ENCODE peak calls at places on chromosomes 2 and 18, in seven cellular contexts. One of them, this sample, is unnamed.
A peak's percentile ranks its signal among the peaks of the same experiment; 100 is the strongest.

GRCh38 chr18:38427234-38427633 is 861.6 kb upstream of the CELF4 start:
- DNase-seq in heart right ventricle: no peak
- DNase-seq in suprapubic skin: no peak
- DNase-seq in CD8-positive, alpha-beta memory T cell: no peak
- DNase-seq in A549: no peak
- DNase-seq in body of pancreas: peak; percentile 7
- DNase-seq in GM12865: peak; percentile 30
- DNase-seq in this sample: no peak

GRCh38 chr2:168145011-168145410 is 102.4 kb downstream of the STK39 start:
- DNase-seq in A549: no peak
- DNase-seq in body of pancreas: no peak
- DNase-seq in CD8-positive, alpha-beta memory T cell: no peak
- DNase-seq in heart right ventricle: no peak
- DNase-seq in suprapubic skin: no peak
- DNase-seq in GM12865: no peak
- DNase-seq in this sample: no peak

GRCh38 chr18:8890957-8891464 is 185.7 kb downstream of the MTCL1 start:
- DNase-seq in CD8-positive, alpha-beta memory T cell: no peak
- DNase-seq in heart right ventricle: no peak
- DNase-seq in GM12865: no peak
- DNase-seq in A549: peak; percentile 68
- DNase-seq in suprapubic skin: no peak
- DNase-seq in body of pancreas: no peak
- DNase-seq in this sample: no peak

GRCh38 chr2:135164431-135164830 is 112.3 kb downstream of the RAB3GAP1 start:
- DNase-seq in A549: no peak
- DNase-seq in CD8-positive, alpha-beta memory T cell: no peak
- DNase-seq in suprapubic skin: no peak
- DNase-seq in heart right ventricle: no peak
- DNase-seq in GM12865: no peak
- DNase-seq in body of pancreas: no peak
- DNase-seq in this sample: no peak

GRCh38 chr18:59996370-59996966 is 96.7 kb downstream of the PMAIP1 start:
- DNase-seq in A549: peak; percentile 33
- DNase-seq in body of pancreas: peak; percentile 52
- DNase-seq in suprapubic skin: no peak
- DNase-seq in GM12865: peak; percentile 48
- DNase-seq in heart right ventricle: no peak
- DNase-seq in CD8-positive, alpha-beta memory T cell: no peak
- DNase-seq in this sample: no peak

GRCh38 chr2:240300261-240300821 is 135.1 kb upstream of the GPC1 start:
- DNase-seq in suprapubic skin: peak; percentile 47
- DNase-seq in body of pancreas: no peak
- DNase-seq in CD8-positive, alpha-beta memory T cell: no peak
- DNase-seq in GM12865: no peak
- DNase-seq in A549: no peak
- DNase-seq in heart right ventricle: no peak
- DNase-seq in this sample: peak; percentile 46

GRCh38 chr18:25349131-25349925 is 2.6 kb downstream of the ZNF521 start:
- DNase-seq in CD8-positive, alpha-beta memory T cell: no peak
- DNase-seq in A549: no peak
- DNase-seq in body of pancreas: no peak
- DNase-seq in suprapubic skin: peak; percentile 80
- DNase-seq in heart right ventricle: peak; percentile 44
- DNase-seq in GM12865: no peak
- DNase-seq in this sample: no peak

GRCh38 chr2:65193446-65193845 is 34.2 kb upstream of the ACTR2 start:
- DNase-seq in body of pancreas: no peak
- DNase-seq in A549: no peak
- DNase-seq in suprapubic skin: no peak
- DNase-seq in CD8-positive, alpha-beta memory T cell: no peak
- DNase-seq in heart right ventricle: no peak
- DNase-seq in GM12865: no peak
- DNase-seq in this sample: no peak

GRCh38 chr18:564708-565561 is 15.2 kb upstream of the CETN1 start:
- DNase-seq in A549: no peak
- DNase-seq in suprapubic skin: no peak
- DNase-seq in GM12865: no peak
- DNase-seq in body of pancreas: no peak
- DNase-seq in CD8-positive, alpha-beta memory T cell: no peak
- DNase-seq in heart right ventricle: peak; percentile 11
- DNase-seq in this sample: no peak

GRCh38 chr2:152620985-152621384 is 96.3 kb downstream of the PRPF40A start:
- DNase-seq in GM12865: no peak
- DNase-seq in heart right ventricle: no peak
- DNase-seq in CD8-positive, alpha-beta memory T cell: no peak
- DNase-seq in suprapubic skin: no peak
- DNase-seq in A549: no peak
- DNase-seq in body of pancreas: no peak
- DNase-seq in this sample: peak; percentile 16

GRCh38 chr2:218839430-218839829 is 7.8 kb upstream of the PRKAG3 start:
- DNase-seq in heart right ventricle: no peak
- DNase-seq in A549: no peak
- DNase-seq in body of pancreas: no peak
- DNase-seq in CD8-positive, alpha-beta memory T cell: no peak
- DNase-seq in GM12865: no peak
- DNase-seq in suprapubic skin: no peak
- DNase-seq in this sample: peak; percentile 36

GRCh38 chr2:62787381-62787780 is 81.9 kb downstream of the EHBP1 start:
- DNase-seq in GM12865: peak; percentile 41
- DNase-seq in A549: no peak
- DNase-seq in CD8-positive, alpha-beta memory T cell: no peak
- DNase-seq in body of pancreas: no peak
- DNase-seq in heart right ventricle: no peak
- DNase-seq in suprapubic skin: no peak
- DNase-seq in this sample: no peak

GRCh38 chr2:239553376-239554000 is 152.7 kb upstream of the HDAC4 start:
- DNase-seq in CD8-positive, alpha-beta memory T cell: no peak
- DNase-seq in suprapubic skin: no peak
- DNase-seq in body of pancreas: no peak
- DNase-seq in GM12865: no peak
- DNase-seq in A549: no peak
- DNase-seq in heart right ventricle: no peak
- DNase-seq in this sample: no peak

GRCh38 chr2:190320696-190321095 is 1.1 kb upstream of the HIBCH start:
- DNase-seq in heart right ventricle: no peak
- DNase-seq in CD8-positive, alpha-beta memory T cell: no peak
- DNase-seq in GM12865: peak; percentile 73
- DNase-seq in suprapubic skin: no peak
- DNase-seq in body of pancreas: no peak
- DNase-seq in A549: no peak
- DNase-seq in this sample: no peak

GRCh38 chr2:208268553-208268952 is 2.5 kb downstream of the PIKFYVE start:
- DNase-seq in suprapubic skin: no peak
- DNase-seq in GM12865: no peak
- DNase-seq in heart right ventricle: no peak
- DNase-seq in A549: no peak
- DNase-seq in CD8-positive, alpha-beta memory T cell: no peak
- DNase-seq in body of pancreas: no peak
- DNase-seq in this sample: no peak

GRCh38 chr2:8595821-8596600 is 85.8 kb upstream of the ID2 start:
- DNase-seq in GM12865: no peak
- DNase-seq in heart right ventricle: no peak
- DNase-seq in CD8-positive, alpha-beta memory T cell: no peak
- DNase-seq in body of pancreas: no peak
- DNase-seq in A549: no peak
- DNase-seq in suprapubic skin: peak; percentile 57
- DNase-seq in this sample: no peak

GRCh38 chr18:63592506-63592905 is 5.4 kb downstream of the SERPINB13 start:
- DNase-seq in suprapubic skin: no peak
- DNase-seq in A549: no peak
- DNase-seq in GM12865: no peak
- DNase-seq in heart right ventricle: no peak
- DNase-seq in CD8-positive, alpha-beta memory T cell: no peak
- DNase-seq in body of pancreas: no peak
- DNase-seq in this sample: no peak

GRCh38 chr2:72367530-72368225 is 220.0 kb upstream of the CYP26B1 start:
- DNase-seq in body of pancreas: peak; percentile 66
- DNase-seq in CD8-positive, alpha-beta memory T cell: no peak
- DNase-seq in A549: peak; percentile 51
- DNase-seq in GM12865: no peak
- DNase-seq in suprapubic skin: peak; percentile 81
- DNase-seq in heart right ventricle: peak; percentile 24
- DNase-seq in this sample: peak; percentile 89

GRCh38 chr2:81839780-81840179 is 1535.2 kb upstream of the LRRTM1 start:
- DNase-seq in A549: no peak
- DNase-seq in heart right ventricle: no peak
- DNase-seq in GM12865: no peak
- DNase-seq in suprapubic skin: no peak
- DNase-seq in body of pancreas: no peak
- DNase-seq in CD8-positive, alpha-beta memory T cell: no peak
- DNase-seq in this sample: no peak

GRCh38 chr2:122643725-122644329 is 888.4 kb downstream of the TSN start:
- DNase-seq in CD8-positive, alpha-beta memory T cell: no peak
- DNase-seq in GM12865: no peak
- DNase-seq in A549: no peak
- DNase-seq in heart right ventricle: no peak
- DNase-seq in suprapubic skin: no peak
- DNase-seq in body of pancreas: peak; percentile 24
- DNase-seq in this sample: no peak

GRCh38 chr18:31237142-31237541 is 74.5 kb upstream of the DSC1 start:
- DNase-seq in A549: no peak
- DNase-seq in CD8-positive, alpha-beta memory T cell: no peak
- DNase-seq in GM12865: no peak
- DNase-seq in heart right ventricle: no peak
- DNase-seq in suprapubic skin: no peak
- DNase-seq in body of pancreas: no peak
- DNase-seq in this sample: no peak
- H3K4me3 ChIP-seq in A549: no peak overlapping the region
- H3K4me3 ChIP-seq in CD8-positive, alpha-beta memory T cell: no peak overlapping the region
- H3K4me3 ChIP-seq in GM12865: no peak overlapping the region
- H3K4me3 ChIP-seq in heart right ventricle: no peak overlapping the region
- H3K4me3 ChIP-seq in suprapubic skin: no peak overlapping the region
- H3K4me3 ChIP-seq in body of pancreas: no peak overlapping the region
- H3K4me3 ChIP-seq in this sample: no peak overlapping the region

GRCh38 chr2:216017365-216017764 is 4.0 kb upstream of the MREG start:
- DNase-seq in GM12865: peak; percentile 88
- DNase-seq in suprapubic skin: no peak
- DNase-seq in body of pancreas: no peak
- DNase-seq in CD8-positive, alpha-beta memory T cell: no peak
- DNase-seq in A549: no peak
- DNase-seq in heart right ventricle: no peak
- DNase-seq in this sample: no peak
- H3K4me3 ChIP-seq in GM12865: no peak overlapping the region
- H3K4me3 ChIP-seq in suprapubic skin: no peak overlapping the region
- H3K4me3 ChIP-seq in body of pancreas: no peak overlapping the region
- H3K4me3 ChIP-seq in CD8-positive, alpha-beta memory T cell: no peak overlapping the region
- H3K4me3 ChIP-seq in A549: no peak overlapping the region
- H3K4me3 ChIP-seq in heart right ventricle: no peak overlapping the region
- H3K4me3 ChIP-seq in this sample: no peak overlapping the region

DNA sequence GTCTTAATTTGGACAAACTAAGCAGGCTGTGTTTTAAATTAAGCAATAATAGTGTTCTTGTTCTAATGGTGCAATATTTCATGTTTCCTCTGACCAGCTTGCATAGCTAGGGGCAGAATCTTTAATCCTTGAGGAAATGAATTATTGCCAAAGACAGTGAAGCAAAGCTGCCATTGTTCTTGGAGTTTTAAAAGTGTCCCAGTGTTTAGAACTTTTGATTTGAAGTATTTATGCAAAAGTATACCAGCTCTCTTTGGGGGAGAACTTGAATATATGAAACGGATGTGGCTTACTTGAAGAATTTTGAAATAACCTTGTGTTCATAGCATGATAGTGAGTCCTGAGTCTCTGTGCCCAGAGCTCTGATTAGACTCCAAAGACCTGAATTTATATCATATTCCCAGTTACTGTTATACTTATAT is 33.4 kb downstream of the ITGA6 start:
- DNase-seq in heart right ventricle: no peak
- DNase-seq in A549: no peak
- DNase-seq in CD8-positive, alpha-beta memory T cell: no peak
- DNase-seq in GM12865: no peak
- DNase-seq in suprapubic skin: no peak
- DNase-seq in body of pancreas: no peak
- DNase-seq in this sample: no peak
- H3K4me3 ChIP-seq in heart right ventricle: no peak overlapping the region
- H3K4me3 ChIP-seq in A549: no peak overlapping the region
- H3K4me3 ChIP-seq in CD8-positive, alpha-beta memory T cell: no peak overlapping the region
- H3K4me3 ChIP-seq in GM12865: no peak overlapping the region
- H3K4me3 ChIP-seq in suprapubic skin: no peak overlapping the region
- H3K4me3 ChIP-seq in body of pancreas: no peak overlapping the region
- H3K4me3 ChIP-seq in this sample: no peak overlapping the region

GRCh38 chr2:159798376-159798724 is 342 bp upstream of the CD302 start:
- DNase-seq in suprapubic skin: no peak
- DNase-seq in GM12865: no peak
- DNase-seq in CD8-positive, alpha-beta memory T cell: no peak
- DNase-seq in heart right ventricle: no peak
- DNase-seq in A549: no peak
- DNase-seq in body of pancreas: no peak
- DNase-seq in this sample: no peak

GRCh38 chr2:159797468-159798375 is at the start of gene CD302:
- DNase-seq in suprapubic skin: peak; percentile 89
- DNase-seq in CD8-positive, alpha-beta memory T cell: peak; percentile 5
- DNase-seq in heart right ventricle: peak; percentile 86
- DNase-seq in A549: peak; percentile 43
- DNase-seq in GM12865: peak; percentile 60
- DNase-seq in body of pancreas: peak; percentile 75
- DNase-seq in this sample: peak; percentile 84

GRCh38 chr2:159793265-159793664 is 4.7 kb downstream of the CD302 start:
- DNase-seq in CD8-positive, alpha-beta memory T cell: no peak
- DNase-seq in suprapubic skin: no peak
- DNase-seq in body of pancreas: no peak
- DNase-seq in A549: no peak
- DNase-seq in GM12865: no peak
- DNase-seq in heart right ventricle: no peak
- DNase-seq in this sample: no peak

GRCh38 chr2:159799833-159800232 is 1.8 kb upstream of the CD302 start:
- DNase-seq in CD8-positive, alpha-beta memory T cell: no peak
- DNase-seq in heart right ventricle: no peak
- DNase-seq in A549: no peak
- DNase-seq in suprapubic skin: no peak
- DNase-seq in body of pancreas: no peak
- DNase-seq in GM12865: no peak
- DNase-seq in this sample: no peak

DNA sequence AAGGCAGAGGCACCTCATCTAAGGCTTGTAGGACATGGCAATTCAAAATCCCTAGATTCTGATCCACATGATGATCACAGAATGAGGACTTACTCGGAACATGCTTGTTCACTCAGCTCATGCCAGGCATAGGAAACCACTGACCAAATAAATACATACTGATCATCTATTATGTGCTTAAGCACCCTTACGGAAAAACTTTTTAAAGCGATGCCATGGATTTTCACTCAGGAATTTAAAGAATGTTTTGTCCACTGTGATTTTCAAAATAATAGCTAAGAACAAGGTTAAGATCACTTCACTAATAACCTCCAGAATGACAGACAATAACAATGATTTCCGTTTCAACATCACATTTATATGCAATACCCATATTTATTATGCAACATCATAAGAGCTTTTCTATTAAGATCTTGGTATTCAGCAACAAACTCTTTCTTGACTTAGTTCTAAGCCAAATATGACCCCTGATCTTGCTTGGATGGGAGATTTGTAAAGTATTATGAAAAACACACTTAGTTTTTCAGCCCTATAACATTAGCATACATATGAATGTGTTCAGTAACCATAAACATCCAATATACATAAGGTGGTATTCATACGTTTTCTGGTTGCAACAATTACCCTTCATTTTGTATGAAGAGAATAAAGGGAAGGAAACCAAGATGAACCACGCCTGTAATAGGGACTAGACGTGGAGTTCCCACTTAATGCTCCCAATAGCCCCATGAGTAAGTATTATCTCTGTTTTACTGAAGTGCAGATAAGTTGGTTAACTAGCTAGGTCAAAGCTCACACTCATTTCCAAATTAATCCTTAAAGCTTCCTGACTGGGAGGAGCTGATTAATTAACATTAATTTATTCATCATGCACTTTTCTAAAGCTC is 2.0 kb downstream of the CD302 start:
- DNase-seq in GM12865: no peak
- DNase-seq in CD8-positive, alpha-beta memory T cell: no peak
- DNase-seq in body of pancreas: no peak
- DNase-seq in A549: no peak
- DNase-seq in heart right ventricle: no peak
- DNase-seq in suprapubic skin: no peak
- DNase-seq in this sample: no peak
- H3K4me3 ChIP-seq in GM12865: no peak overlapping the region
- H3K4me3 ChIP-seq in CD8-positive, alpha-beta memory T cell: no peak overlapping the region
- H3K4me3 ChIP-seq in body of pancreas: no peak overlapping the region
- H3K4me3 ChIP-seq in A549: no peak overlapping the region
- H3K4me3 ChIP-seq in heart right ventricle: peak overlapping the region; percentile 72
- H3K4me3 ChIP-seq in suprapubic skin: peak overlapping the region; percentile 84
- H3K4me3 ChIP-seq in this sample: peak overlapping the region; percentile 99